ENCODE peak calls at places on chromosome 20, in five cellular contexts. E is brain microvascular endothelial cell, J is astrocyte of the spinal cord, T is PC-3, D is epithelial cell of proximal tubule. W is an unnamed sample.

GRCh38 chr20:20365593-20365992 is 2.3 kb upstream of the INSM1 start:
- DNase-seq in E (no peak), J (no peak), T (no peak), D (no peak), W (no peak)

GRCh38 chr20:39885975-39886649 is 802.9 kb downstream of the MAFB start:
- DNase-seq in E (peak; percentile 91), J (peak; percentile 84), T (peak; percentile 13), D (peak; percentile 35), W (peak; percentile 4)

GRCh38 chr20:46367234-46367633 is 39.2 kb downstream of the ELMO2 start:
- DNase-seq in E (no peak), J (no peak), T (no peak), D (no peak), W (no peak)

GRCh38 chr20:19588731-19589130 is 169.3 kb upstream of the RIN2 start:
- DNase-seq in E (no peak), J (no peak), T (peak; percentile 32), D (no peak), W (no peak)

GRCh38 chr20:43536817-43537440 is 21.9 kb upstream of the SGK2 start:
- DNase-seq in E (peak; percentile 9), J (no peak), T (peak; percentile 26), D (peak; percentile 36), W (no peak)

GRCh38 chr20:47498606-47499005 is 3.1 kb upstream of the NCOA3 start:
- DNase-seq in E (no peak), J (no peak), T (no peak), D (no peak), W (no peak)

GRCh38 chr20:42763015-42763414 is 426.7 kb downstream of the PTPRT start:
- DNase-seq in E (no peak), J (no peak), T (no peak), D (no peak), W (no peak)

GRCh38 chr20:62136283-62137091 is 6.7 kb downstream of the PSMA7 start:
- DNase-seq in E (peak; percentile 59), J (peak; percentile 76), T (peak; percentile 82), D (no peak), W (no peak)

GRCh38 chr20:57450419-57450818 is 59.2 kb downstream of the RBM38 start:
- DNase-seq in E (no peak), J (no peak), T (peak; percentile 49), D (no peak), W (no peak)

GRCh38 chr20:19074828-19075516 is 137.5 kb upstream of the SLC24A3 start:
- DNase-seq in E (no peak), J (no peak), T (peak; percentile 66), D (no peak), W (no peak)

GRCh38 chr20:57392512-57393271 is 1.5 kb downstream of the RBM38 start:
- DNase-seq in E (no peak), J (no peak), T (no peak), D (no peak), W (no peak)

GRCh38 chr20:22438926-22439325 is 145.4 kb downstream of the FOXA2 start:
- DNase-seq in E (no peak), J (no peak), T (peak; percentile 34), D (no peak), W (no peak)
- TF ChIP-seq CTCF in E (no peak), J (peak; percentile 21), T (peak; percentile 55), D (peak; percentile 37), W (no peak)

DNA sequence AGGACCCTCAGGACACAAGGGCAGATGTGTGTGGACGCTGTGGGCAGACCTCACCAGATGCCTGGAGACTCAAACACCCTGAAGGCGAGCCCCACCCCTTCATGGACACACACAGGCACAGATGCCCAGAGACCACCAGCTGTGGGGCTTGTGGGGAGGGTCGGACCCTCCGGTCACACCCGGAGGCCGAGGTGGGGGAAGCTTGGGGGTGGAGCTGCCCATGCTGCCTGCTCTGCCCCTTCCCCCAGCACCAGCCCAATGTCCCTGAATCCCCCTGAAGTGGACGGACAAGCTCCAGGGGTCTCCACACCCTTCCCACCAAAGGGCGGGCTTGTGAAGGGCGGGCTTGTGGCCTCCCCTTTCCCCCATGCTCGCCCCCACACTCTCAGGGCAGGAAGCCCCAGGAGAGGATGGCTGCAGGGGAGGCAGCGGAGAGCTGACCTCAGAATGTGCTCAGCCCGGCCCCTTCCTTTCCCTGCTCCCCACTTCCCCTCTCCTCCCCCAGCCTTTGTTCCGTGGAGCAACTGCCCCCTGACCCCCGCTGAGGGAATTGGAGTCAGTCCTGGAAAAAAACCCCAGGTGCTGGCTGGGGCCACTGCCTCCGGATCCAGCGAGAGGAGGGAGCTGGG is 13.8 kb upstream of the ABHD16B start:
- DNase-seq in E (no peak), J (no peak), T (no peak), D (no peak), W (no peak)
- H3K4me3 ChIP-seq in E (no peak overlapping the region), J (no peak overlapping the region), T (no peak overlapping the region), D (no peak overlapping the region), W (no peak overlapping the region)

DNA sequence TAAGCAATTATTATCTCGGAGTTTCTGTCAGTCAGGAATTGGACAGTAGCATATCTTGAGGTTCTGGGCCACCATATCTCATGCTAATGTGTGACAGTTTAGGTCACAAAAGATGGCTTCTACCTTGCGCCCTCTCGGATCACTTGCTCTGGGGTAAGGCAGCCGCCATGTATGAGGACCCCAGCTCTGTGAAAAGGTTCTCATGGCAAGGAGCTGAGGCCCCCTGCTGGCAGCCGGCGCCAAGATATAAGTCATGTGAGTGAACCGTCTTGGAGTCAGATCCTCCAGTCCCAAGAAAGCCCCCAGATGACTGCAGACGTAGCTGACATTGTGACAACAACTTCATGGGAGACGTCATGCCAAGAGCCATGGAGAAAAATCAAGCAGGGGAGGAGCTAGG is 670.8 kb downstream of the KIF16B start:
- DNase-seq in E (peak; percentile 5), J (no peak), T (peak; percentile 48), D (no peak), W (no peak)
- TF ChIP-seq CTCF in E (peak; percentile 61), J (peak; percentile 16), T (peak; percentile 86), D (peak; percentile 54), W (no peak)

DNA sequence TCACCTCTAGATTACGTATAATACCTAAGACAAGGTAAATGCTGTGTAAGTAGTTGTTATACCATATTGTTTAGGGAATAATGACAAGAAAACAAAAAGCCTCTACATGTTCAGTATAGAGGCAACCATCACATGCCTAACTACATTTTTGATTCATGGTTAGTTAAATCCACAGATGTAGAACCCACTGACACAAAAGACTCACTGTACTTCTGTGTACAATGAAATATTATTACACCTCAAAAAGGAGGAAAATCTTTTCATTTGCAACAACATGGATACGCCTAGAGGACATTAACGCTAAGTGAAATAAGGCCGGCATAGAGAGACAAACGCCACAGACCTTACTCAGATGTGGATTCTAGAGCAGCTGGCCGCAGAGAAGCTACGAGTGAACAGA is 50.5 kb downstream of the NINL start:
- DNase-seq in E (no peak), J (no peak), T (no peak), D (no peak), W (no peak)
- H3K4me3 ChIP-seq in E (no peak overlapping the region), J (no peak overlapping the region), T (no peak overlapping the region), D (no peak overlapping the region), W (no peak overlapping the region)